ENCODE peak calls at places on chromosomes 13 and 19, in six cellular contexts. X, G, C, B, S and A are unnamed samples.
A peak's percentile ranks its signal among the peaks of the same experiment; 100 is the strongest.

GRCh38 chr19:18157465-18158063 is 4.6 kb downstream of the PIK3R2 start:
- DNase-seq in X (no peak), G (peak; percentile 59), C (peak; percentile 21), B (no peak), S (no peak), A (peak; percentile 88)

GRCh38 chr13:37870895-37871550 is 1.5 kb upstream of the TRPC4 start:
- DNase-seq in X (no peak), G (peak; percentile 17), C (peak; percentile 78), B (no peak), S (no peak), A (no peak)

GRCh38 chr19:58150328-58150921 is at the start of gene ZNF329:
- DNase-seq in X (peak; percentile 97), G (peak; percentile 91), C (peak; percentile 62), B (peak; percentile 95), S (peak; percentile 90), A (peak; percentile 69)

GRCh38 chr13:105538346-105538745 is 997.1 kb downstream of the EFNB2 start:
- DNase-seq in X (no peak), G (peak; percentile 14), C (no peak), B (no peak), S (no peak), A (no peak)

GRCh38 chr19:2550431-2551171 is 74.7 kb downstream of the GADD45B start:
- DNase-seq in X (peak; percentile 68), G (no peak), C (no peak), B (no peak), S (no peak), A (no peak)

GRCh38 chr19:52646571-52647222 is 8.5 kb upstream of the ZNF83 start:
- DNase-seq in X (no peak), G (no peak), C (no peak), B (no peak), S (no peak), A (no peak)

GRCh38 chr19:40366697-40367561 is 18.4 kb downstream of the PLD3 start:
- DNase-seq in X (no peak), G (peak; percentile 64), C (no peak), B (no peak), S (no peak), A (no peak)

GRCh38 chr13:35549481-35549880 is 73.0 kb upstream of the MAB21L1 start:
- DNase-seq in X (no peak), G (no peak), C (peak; percentile 56), B (no peak), S (no peak), A (peak; percentile 20)

GRCh38 chr19:21094347-21095025 is 12.5 kb downstream of the ZNF714 start:
- DNase-seq in X (no peak), G (no peak), C (peak; percentile 84), B (no peak), S (no peak), A (no peak)

GRCh38 chr19:1533510-1534150 is 9.8 kb downstream of the PLK5 start:
- DNase-seq in X (no peak), G (no peak), C (no peak), B (no peak), S (no peak), A (no peak)

GRCh38 chr13:32751340-32751739 is 165.1 kb downstream of the PDS5B start:
- DNase-seq in X (no peak), G (no peak), C (no peak), B (no peak), S (no peak), A (no peak)

GRCh38 chr19:33404916-33405315 is 31.4 kb downstream of the CEBPG start:
- DNase-seq in X (peak; percentile 71), G (no peak), C (no peak), B (no peak), S (no peak), A (no peak)

GRCh38 chr19:7637374-7638256 is 705 bp downstream of the STXBP2 start:
- DNase-seq in X (no peak), G (no peak), C (no peak), B (no peak), S (no peak), A (no peak)

GRCh38 chr13:59677966-59678814 is 485.5 kb downstream of the DIAPH3 start:
- DNase-seq in X (no peak), G (no peak), C (peak; percentile 51), B (no peak), S (no peak), A (peak; percentile 20)

GRCh38 chr19:5472303-5472702 is 17.1 kb downstream of the ZNRF4 start:
- DNase-seq in X (no peak), G (no peak), C (no peak), B (no peak), S (no peak), A (no peak)